ENCODE peak calls at places on chromosomes 11 and 22, in nine cellular contexts. G is fibroblast of mammary gland; N is iris pigment epithelial cell; C is A549; I is activated B cell treated with CpG ODN at 0.5 μM for 24 hours; D is GM23248; O is SW480; Z is stimulated activated CD4-positive, alpha-beta T cell treated with anti-CD3 and anti-CD28 coated beads, Interleukin-12 subunit alpha, Interleukin-12 subunit beta, amount 100 ng/mL, for 48 hours; Y is ureter. V is an unnamed sample.

GRCh38 chr11:126229782-126230540 is 18.4 kb downstream of the FAM118B start:
- DNase-seq in G (peak), N (peak), C (no peak), I (no peak), D (peak), O (no peak), Z (no peak), Y (no peak), V (no peak)

GRCh38 chr11:10401275-10401674 is 53.8 kb upstream of the AMPD3 start:
- DNase-seq in G (no peak), N (no peak), C (no peak), I (no peak), D (no peak), O (no peak), Z (no peak), Y (no peak), V (no peak)

GRCh38 chr11:32056445-32056844 is 34.4 kb upstream of the RCN1 start:
- DNase-seq in G (peak), N (peak), C (no peak), I (no peak), D (peak), O (peak), Z (no peak), Y (no peak), V (no peak)

GRCh38 chr22:38788016-38788415 is 5.9 kb downstream of the DNAL4 start:
- DNase-seq in G (peak), N (peak), C (no peak), I (no peak), D (peak), O (no peak), Z (no peak), Y (no peak), V (no peak)

GRCh38 chr22:30877662-30878515 is 90.7 kb downstream of the MORC2 start:
- DNase-seq in G (peak), N (no peak), C (no peak), I (no peak), D (peak), O (no peak), Z (no peak), Y (no peak), V (no peak)

GRCh38 chr11:131904756-131905155 is 534.3 kb downstream of the NTM start:
- DNase-seq in G (no peak), N (peak), C (no peak), I (no peak), D (no peak), O (no peak), Z (no peak), Y (no peak), V (no peak)

GRCh38 chr11:76892305-76892704 is 31.6 kb downstream of the ACER3 start:
- DNase-seq in G (no peak), N (no peak), C (no peak), I (no peak), D (no peak), O (no peak), Z (no peak), Y (no peak), V (no peak)

GRCh38 chr22:22720201-22720723 is 75.8 kb downstream of the GGTLC2 start:
- DNase-seq in G (peak), N (peak), C (no peak), I (peak), D (peak), O (peak), Z (peak), Y (no peak), V (no peak)

GRCh38 chr11:78564037-78564888 is 10.4 kb downstream of the NARS2 start:
- DNase-seq in G (peak), N (peak), C (peak), I (no peak), D (peak), O (peak), Z (peak), Y (peak), V (no peak)

GRCh38 chr11:92152245-92152644 is 72.4 kb upstream of the FAT3 start:
- DNase-seq in G (no peak), N (no peak), C (no peak), I (no peak), D (peak), O (peak), Z (no peak), Y (no peak), V (no peak)

GRCh38 chr11:71268706-71269321 is 16.4 kb upstream of the SHANK2 start:
- DNase-seq in G (no peak), N (no peak), C (no peak), I (no peak), D (no peak), O (no peak), Z (no peak), Y (peak), V (no peak)

GRCh38 chr22:36141481-36141880 is 19.1 kb downstream of the APOL3 start:
- DNase-seq in G (no peak), N (no peak), C (no peak), I (no peak), D (no peak), O (no peak), Z (no peak), Y (no peak), V (no peak)

GRCh38 chr11:65116370-65117205 is 913 bp downstream of the ZNHIT2 start:
- DNase-seq in G (peak), N (peak), C (no peak), I (no peak), D (peak), O (peak), Z (peak), Y (peak), V (no peak)

GRCh38 chr11:73186886-73187285 is 31.2 kb upstream of the P2RY2 start:
- DNase-seq in G (no peak), N (no peak), C (no peak), I (no peak), D (no peak), O (no peak), Z (no peak), Y (no peak), V (no peak)

GRCh38 chr11:23679041-23679440 is 817.8 kb upstream of the LUZP2 start:
- DNase-seq in G (no peak), N (no peak), C (no peak), I (no peak), D (no peak), O (no peak), Z (no peak), Y (no peak), V (no peak)

GRCh38 chr11:68549789-68550484 is 89.4 kb downstream of the PPP6R3 start:
- DNase-seq in G (peak), N (peak), C (no peak), I (no peak), D (peak), O (no peak), Z (peak), Y (no peak), V (no peak)

GRCh38 chr11:69123593-69124545 is 31.9 kb upstream of the SMIM38 start:
- DNase-seq in G (no peak), N (no peak), C (no peak), I (no peak), D (no peak), O (no peak), Z (no peak), Y (no peak), V (no peak)

GRCh38 chr11:89184021-89184420 is 6.3 kb downstream of the TYR start:
- DNase-seq in G (peak), N (peak), C (no peak), I (no peak), D (peak), O (no peak), Z (no peak), Y (no peak), V (no peak)

GRCh38 chr11:44505591-44506054 is 59.8 kb upstream of the CD82 start:
- DNase-seq in G (peak), N (peak), C (no peak), I (no peak), D (peak), O (no peak), Z (no peak), Y (no peak), V (no peak)

GRCh38 chr11:121418625-121419114 is 33.4 kb upstream of the SORL1 start:
- DNase-seq in G (no peak), N (no peak), C (no peak), I (no peak), D (no peak), O (no peak), Z (no peak), Y (no peak), V (no peak)

GRCh38 chr11:118928870-118929495 is 3.3 kb upstream of the BCL9L start:
- DNase-seq in G (peak), N (peak), C (no peak), I (no peak), D (peak), O (peak), Z (no peak), Y (peak), V (peak)

GRCh38 chr22:49964136-49964492 is 3.5 kb downstream of the PIM3 start:
- DNase-seq in G (no peak), N (no peak), C (no peak), I (no peak), D (no peak), O (no peak), Z (no peak), Y (no peak), V (peak)

GRCh38 chr11:100827934-100828661 is 141.0 kb downstream of the ARHGAP42 start:
- DNase-seq in G (peak), N (peak), C (peak), I (no peak), D (peak), O (peak), Z (no peak), Y (no peak), V (no peak)

V was measured in 8988T.